ENCODE peak calls at places on chromosomes 16 and 17, in ten cellular contexts. M is OCI-LY7, E is A549, J is endothelial cell, L is choroid plexus epithelial cell, C is fibroblast of lung, B is omental fat pad, N is neural progenitor cell, F is foreskin fibroblast, T is PC-3. R is an unnamed sample.

GRCh38 chr16:66516808-66517585 is 32.9 kb downstream of the TK2 start:
- DNase-seq in B (peak), C (peak), J (peak), M (peak), N (peak), F (peak), L (peak), T (peak), E (peak), R (no peak)

GRCh38 chr16:27127293-27127692 is 60.6 kb downstream of the C16orf82 start:
- DNase-seq in M (no peak), C (peak), B (no peak), F (peak), E (no peak), L (peak), J (no peak), T (no peak), N (no peak), R (no peak)

GRCh38 chr17:28550858-28551257 is 1.6 kb downstream of the UNC119 start:
- DNase-seq in E (no peak), C (no peak), B (no peak), F (no peak), N (no peak), J (no peak), L (no peak), T (no peak), M (no peak), R (peak)

GRCh38 chr16:10835281-10835931 is 16.8 kb upstream of the TVP23A start:
- DNase-seq in J (no peak), F (no peak), T (no peak), M (no peak), N (no peak), C (no peak), B (no peak), E (no peak), L (no peak), R (no peak)

GRCh38 chr16:81261049-81261648 is 22.7 kb downstream of the BCO1 start:
- DNase-seq in N (no peak), E (peak), B (no peak), M (peak), C (no peak), F (no peak), J (peak), L (peak), T (peak), R (no peak)

GRCh38 chr17:73089918-73090317 is 2.6 kb downstream of the SLC39A11 start:
- DNase-seq in T (no peak), M (no peak), F (no peak), N (no peak), C (no peak), J (no peak), B (no peak), E (no peak), L (no peak), R (no peak)

GRCh38 chr17:74604200-74604599 is 12.1 kb upstream of the CD300LD start:
- DNase-seq in C (no peak), T (no peak), N (no peak), B (no peak), M (peak), E (no peak), J (no peak), L (no peak), F (no peak), R (no peak)

GRCh38 chr16:74868501-74868900 is 93.9 kb upstream of the FA2H start:
- DNase-seq in B (no peak), M (peak), E (no peak), C (peak), F (peak), L (peak), T (peak), N (peak), J (peak), R (no peak)

GRCh38 chr16:46980926-46981325 is 7.5 kb upstream of the DNAJA2 start:
- DNase-seq in B (no peak), J (no peak), M (no peak), E (no peak), T (no peak), C (no peak), L (peak), N (no peak), F (no peak), R (no peak)

GRCh38 chr17:73481672-73482071 is 162.6 kb downstream of the SDK2 start:
- DNase-seq in M (no peak), N (no peak), L (peak), B (no peak), F (no peak), T (no peak), E (no peak), J (no peak), C (no peak), R (no peak)

GRCh38 chr17:75105269-75106080 is 4.3 kb upstream of the ARMC7 start:
- DNase-seq in N (peak), C (peak), M (peak), F (peak), L (peak), J (peak), B (no peak), E (peak), T (peak), R (peak)

GRCh38 chr17:67992541-67993152 is 3.6 kb downstream of the C17orf58 start:
- DNase-seq in L (peak), M (peak), J (no peak), F (no peak), N (peak), C (peak), E (no peak), B (no peak), T (peak), R (no peak)

GRCh38 chr17:32516450-32516849 is 29.7 kb downstream of the CDK5R1 start:
- DNase-seq in T (no peak), C (no peak), B (no peak), J (no peak), L (no peak), E (no peak), M (no peak), N (no peak), F (no peak), R (no peak)

GRCh38 chr16:48682971-48683370 is 73.0 kb upstream of the N4BP1 start:
- DNase-seq in T (no peak), N (no peak), F (no peak), J (no peak), E (no peak), B (no peak), C (no peak), M (no peak), L (no peak), R (no peak)

GRCh38 chr17:65170839-65171238 is 33.7 kb downstream of the RGS9 start:
- DNase-seq in J (no peak), M (no peak), E (no peak), C (peak), T (peak), F (no peak), B (no peak), N (no peak), L (peak), R (no peak)

GRCh38 chr16:85312642-85313540 is 200.6 kb upstream of the CIBAR2 start:
- DNase-seq in F (no peak), E (no peak), L (peak), B (no peak), N (peak), T (no peak), C (no peak), M (peak), J (no peak), R (peak)

GRCh38 chr17:10618202-10618635 is 38.9 kb downstream of the MYH3 start:
- DNase-seq in M (peak), J (peak), N (peak), B (no peak), C (peak), E (peak), T (peak), L (peak), F (peak), R (peak)

GRCh38 chr16:85170066-85171003 is 58.1 kb upstream of the CIBAR2 start:
- DNase-seq in T (no peak), E (no peak), B (no peak), L (no peak), C (no peak), J (no peak), M (no peak), F (no peak), N (peak), R (peak)

GRCh38 chr16:27754788-27755690 is 205.1 kb downstream of the KATNIP start:
- DNase-seq in L (no peak), J (no peak), B (no peak), T (no peak), E (no peak), M (no peak), C (no peak), F (no peak), N (no peak), R (no peak)

GRCh38 chr16:4414187-4414909 is 2.0 kb downstream of the CORO7 start:
- DNase-seq in C (no peak), N (no peak), F (no peak), L (no peak), T (no peak), B (no peak), M (peak), J (no peak), E (no peak), R (no peak)

GRCh38 chr17:17999364-18000007 is 26.8 kb downstream of the DRC3 start:
- DNase-seq in M (no peak), L (peak), N (no peak), F (peak), E (no peak), B (no peak), C (no peak), J (no peak), T (no peak), R (no peak)

GRCh38 chr16:65318138-65318537 is 196.3 kb upstream of the CDH11 start:
- DNase-seq in J (no peak), E (no peak), F (peak), L (peak), B (no peak), C (no peak), M (no peak), T (no peak), N (peak), R (no peak)

GRCh38 chr17:27477050-27477647 is 20.9 kb downstream of the KSR1 start:
- DNase-seq in F (no peak), B (no peak), C (no peak), N (no peak), L (no peak), E (no peak), T (no peak), M (no peak), J (no peak), R (no peak)

GRCh38 chr17:79628861-79629547 is 18.2 kb upstream of the RBFOX3 start:
- DNase-seq in F (no peak), N (peak), T (no peak), B (peak), E (no peak), M (no peak), C (no peak), L (no peak), J (peak), R (no peak)

GRCh38 chr16:49275870-49276269 is 5.8 kb downstream of the CBLN1 start:
- DNase-seq in B (no peak), N (no peak), E (no peak), M (no peak), C (no peak), T (no peak), J (no peak), F (no peak), L (no peak), R (no peak)

GRCh38 chr17:2050246-2050866 is 4.5 kb upstream of the HIC1 start:
- DNase-seq in T (peak), J (peak), L (peak), N (peak), F (no peak), M (peak), B (no peak), E (peak), C (peak), R (peak)

GRCh38 chr17:57676543-57676942 is 68.6 kb downstream of the CCDC182 start:
- DNase-seq in T (no peak), F (no peak), M (no peak), B (no peak), L (no peak), N (no peak), C (no peak), E (no peak), J (no peak), R (no peak)

GRCh38 chr17:10621397-10621796 is 35.7 kb downstream of the MYH3 start:
- DNase-seq in L (no peak), J (no peak), M (no peak), E (no peak), N (no peak), B (no peak), F (no peak), T (no peak), C (no peak), R (no peak)

GRCh38 chr17:29449865-29450671 is 59.9 kb downstream of the TAOK1 start:
- DNase-seq in B (no peak), F (no peak), L (no peak), M (no peak), E (no peak), T (no peak), J (no peak), N (no peak), C (no peak), R (no peak)

GRCh38 chr16:85699628-85700027 is 10.9 kb upstream of the GINS2 start:
- DNase-seq in C (peak), E (no peak), T (no peak), N (no peak), J (no peak), L (peak), F (peak), M (no peak), B (no peak), R (no peak)

DNA sequence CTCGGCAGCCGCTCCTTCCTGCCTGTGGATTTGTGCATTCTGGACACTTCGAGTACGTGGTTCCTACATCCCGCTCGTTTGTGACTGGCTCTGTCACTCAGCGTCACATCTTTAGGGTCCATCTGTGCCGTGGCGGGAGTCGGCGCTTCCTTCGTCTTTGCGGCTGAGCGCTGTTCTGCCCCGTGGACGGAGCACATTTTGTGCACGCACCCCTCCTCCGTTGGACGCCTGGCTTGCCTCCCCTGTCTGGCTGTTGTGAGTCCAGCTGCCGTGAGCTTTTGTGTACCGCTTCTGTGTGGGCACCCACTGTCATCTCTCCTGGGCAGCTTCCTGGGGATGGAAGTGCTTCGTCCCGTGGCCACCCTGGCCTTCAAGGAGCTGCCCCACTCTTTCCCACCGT is 6.4 kb downstream of the ZNF469 start:
- DNase-seq in J (no peak), F (no peak), T (no peak), N (no peak), B (no peak), C (no peak), E (no peak), M (no peak), L (no peak), R (no peak)
- TF ChIP-seq CTCF in J (no peak), F (no peak), T (no peak), N (no peak), B (no peak), C (no peak), E (no peak), M (no peak), L (no peak), R (no peak)

GRCh38 chr16:82625066-82625968 is 1.5 kb upstream of the CDH13 start:
- DNase-seq in C (no peak), T (no peak), E (no peak), M (no peak), F (no peak), L (no peak), B (no peak), J (no peak), N (no peak), R (no peak)

DNA sequence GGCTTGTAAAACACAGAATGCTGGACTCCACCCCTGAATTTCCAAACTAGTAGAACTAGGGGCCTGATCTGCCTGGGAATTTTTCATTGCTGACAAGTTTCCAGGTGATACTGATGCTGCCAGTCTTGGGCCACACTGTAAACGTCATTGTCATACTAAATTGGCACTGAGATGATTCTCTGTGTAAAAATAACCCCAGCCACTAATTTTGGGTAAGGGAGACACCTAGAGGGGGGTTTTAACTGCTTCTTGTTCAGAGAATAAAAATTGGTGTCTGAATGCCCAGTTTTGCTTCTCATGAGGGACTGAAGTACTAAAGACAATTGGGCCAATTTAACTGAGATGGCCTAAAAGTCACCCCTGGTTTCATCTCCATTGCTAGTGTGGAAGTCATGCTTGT is 5.0 kb upstream of the CDH13 start:
- DNase-seq in B (no peak), C (no peak), T (peak), N (no peak), E (no peak), L (no peak), J (no peak), F (no peak), M (no peak), R (no peak)
- TF ChIP-seq CTCF in B (no peak), C (no peak), T (no peak), N (peak), E (peak), L (peak), J (no peak), F (no peak), M (peak), R (no peak)

DNA sequence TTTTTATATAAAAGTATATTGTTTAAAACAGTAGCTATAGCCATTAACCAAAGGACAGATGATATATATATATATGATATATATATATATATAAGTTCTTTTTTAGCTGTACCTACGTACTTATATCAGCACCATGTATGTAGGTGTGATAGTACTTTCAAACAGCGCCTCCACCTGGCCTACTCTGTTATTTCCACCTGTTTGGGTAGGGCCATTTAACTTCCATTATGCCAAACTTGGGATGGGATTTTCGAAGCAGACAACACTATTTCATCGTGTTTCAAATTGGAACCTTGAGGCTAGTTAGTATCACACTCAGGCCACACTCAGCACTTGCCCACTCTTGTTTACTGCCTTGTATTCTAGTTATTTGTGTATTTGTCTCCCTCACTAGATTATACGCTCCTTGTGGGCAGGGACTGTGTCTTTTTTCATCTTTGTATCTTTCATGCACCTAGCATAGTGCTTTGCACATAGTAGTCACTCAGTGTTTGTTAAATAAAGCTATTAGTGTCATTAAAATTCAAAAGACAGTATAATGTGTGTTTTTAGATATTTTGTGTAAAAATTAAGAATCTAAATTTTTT is 11.8 kb upstream of the CLTC start:
- DNase-seq in N (peak), E (no peak), L (peak), F (no peak), B (no peak), T (peak), M (peak), C (no peak), J (peak), R (peak)
- TF ChIP-seq CTCF in N (peak), E (peak), L (peak), F (no peak), B (no peak), T (peak), M (peak), C (peak), J (peak), R (no peak)

GRCh38 chr17:43373343-43373742 is 25.4 kb upstream of the ARL4D start:
- DNase-seq in J (no peak), T (no peak), E (no peak), N (no peak), C (no peak), F (no peak), M (no peak), B (no peak), L (no peak), R (no peak)
- TF ChIP-seq CTCF in J (no peak), T (no peak), E (no peak), N (no peak), C (no peak), F (no peak), M (no peak), B (no peak), L (no peak), R (no peak)

GRCh38 chr17:4877089-4877488 is 22.2 kb upstream of the C17orf107 start:
- DNase-seq in J (no peak), B (no peak), C (no peak), T (no peak), F (no peak), L (no peak), N (no peak), E (no peak), M (no peak), R (no peak)

GRCh38 chr17:4884489-4884888 is 14.8 kb upstream of the C17orf107 start:
- DNase-seq in L (no peak), E (no peak), N (no peak), M (no peak), T (no peak), F (no peak), J (no peak), C (no peak), B (no peak), R (no peak)

GRCh38 chr17:4880850-4881249 is 18.5 kb upstream of the C17orf107 start:
- DNase-seq in T (no peak), M (no peak), B (no peak), F (no peak), J (no peak), E (no peak), C (no peak), L (no peak), N (no peak), R (no peak)

GRCh38 chr17:4879591-4879990 is 19.7 kb upstream of the C17orf107 start:
- DNase-seq in L (no peak), F (no peak), T (no peak), B (no peak), E (no peak), N (no peak), C (no peak), M (no peak), J (no peak), R (no peak)

GRCh38 chr17:4881761-4882555 is 17.4 kb upstream of the C17orf107 start:
- DNase-seq in F (no peak), L (peak), E (peak), N (peak), T (peak), J (peak), C (peak), B (peak), M (peak), R (peak)
- TF ChIP-seq CTCF in F (peak), L (peak), E (peak), N (peak), T (peak), J (peak), C (peak), B (peak), M (peak), R (peak)

R was measured in nephron progenitor cell.